ENCODE peak calls at places on chromosomes 2 and 18, in four cellular contexts. C is NCI-H446, O is aorta, U is cardiac fibroblast. D is an unnamed sample.

GRCh38 chr2:69059731-69060290 is 46.8 kb downstream of the ANTXR1 start:
- DNase-seq in C (no peak), O (no peak), U (peak; percentile 42), D (no peak)

GRCh38 chr2:221779614-221780067 is 207.5 kb upstream of the EPHA4 start:
- DNase-seq in O (peak; percentile 79), C (no peak), U (peak; percentile 83), D (no peak)

GRCh38 chr2:193502363-193503035 is 1307.8 kb upstream of the TMEFF2 start:
- DNase-seq in O (peak; percentile 59), U (no peak), C (no peak), D (no peak)

GRCh38 chr2:15511686-15512085 is 49.4 kb downstream of the NBAS start:
- DNase-seq in O (no peak), C (no peak), U (no peak), D (no peak)

GRCh38 chr2:1675633-1676032 is 68.7 kb downstream of the PXDN start:
- DNase-seq in O (no peak), U (peak; percentile 98), C (no peak), D (no peak)

GRCh38 chr2:236063994-236064393 is 104.2 kb downstream of the GBX2 start:
- DNase-seq in U (no peak), O (no peak), C (no peak), D (no peak)

GRCh38 chr18:79242246-79242645 is 153.5 kb upstream of the NFATC1 start:
- DNase-seq in U (no peak), C (no peak), O (no peak), D (no peak)

GRCh38 chr18:25284861-25285574 is 66.9 kb downstream of the ZNF521 start:
- DNase-seq in O (no peak), C (no peak), U (peak; percentile 62), D (no peak)

GRCh38 chr2:103289101-103289725 is 527.4 kb downstream of the TMEM182 start:
- DNase-seq in U (no peak), O (no peak), C (peak; percentile 9), D (no peak)

GRCh38 chr2:47595690-47596089 is 187.3 kb upstream of the MSH6 start:
- DNase-seq in U (no peak), C (no peak), O (no peak), D (no peak)

GRCh38 chr2:99183025-99183424 is 2.0 kb downstream of the MRPL30 start:
- DNase-seq in O (no peak), U (no peak), C (no peak), D (no peak)

GRCh38 chr2:3457524-3458395 is 61.6 kb downstream of the ADI1 start:
- DNase-seq in C (no peak), O (peak; percentile 68), U (no peak), D (no peak)

GRCh38 chr2:10918661-10919414 is 7.1 kb downstream of the KCNF1 start:
- DNase-seq in O (peak; percentile 74), C (no peak), U (peak; percentile 40), D (peak; percentile 37)

GRCh38 chr2:46364797-46365457 is 67.7 kb downstream of the EPAS1 start:
- DNase-seq in O (no peak), C (peak; percentile 36), U (peak; percentile 85), D (no peak)

GRCh38 chr2:101787097-101787496 is 89.6 kb downstream of the MAP4K4 start:
- DNase-seq in U (peak; percentile 80), C (no peak), O (no peak), D (no peak)

GRCh38 chr18:39841133-39842041 is 2113.6 kb upstream of the PIK3C3 start:
- DNase-seq in U (peak; percentile 70), O (peak; percentile 65), C (peak; percentile 46), D (no peak)

GRCh38 chr2:241542278-241542605 is 16.3 kb upstream of the BOK start:
- DNase-seq in O (no peak), U (no peak), C (no peak), D (no peak)

GRCh38 chr18:3086865-3087264 is 73.9 kb upstream of the LPIN2 start:
- DNase-seq in U (no peak), C (no peak), O (no peak), D (no peak)

GRCh38 chr2:239299218-239299939 is 101.4 kb downstream of the HDAC4 start:
- DNase-seq in O (peak; percentile 43), U (no peak), C (no peak), D (peak; percentile 5)

GRCh38 chr2:222709191-222709891 is 37.9 kb downstream of the MOGAT1 start:
- DNase-seq in O (peak; percentile 88), U (peak; percentile 99), C (no peak), D (peak; percentile 63)

GRCh38 chr18:49015886-49016647 is 65.3 kb upstream of the SMAD7 start:
- DNase-seq in C (no peak), U (no peak), O (no peak), D (no peak)

GRCh38 chr2:171673928-171674327 is 13.3 kb upstream of the DYNC1I2 start:
- DNase-seq in C (no peak), U (peak; percentile 36), O (no peak), D (no peak)

GRCh38 chr2:219543596-219544358 is at the start of the genes CHPF and TMEM198:
- DNase-seq in C (peak; percentile 95), O (peak; percentile 99), U (peak; percentile 97), D (peak; percentile 97)

GRCh38 chr2:46363535-46364170 is 66.4 kb downstream of the EPAS1 start:
- DNase-seq in O (no peak), U (peak; percentile 82), C (no peak), D (no peak)

GRCh38 chr2:86028763-86029381 is 76.8 kb downstream of the POLR1A start:
- DNase-seq in C (no peak), U (peak; percentile 63), O (peak; percentile 51), D (peak; percentile 94)

GRCh38 chr18:1350931-1351450 is 446.3 kb downstream of the ADCYAP1 start:
- DNase-seq in O (no peak), C (no peak), U (no peak), D (no peak)

GRCh38 chr18:51478908-51479307 is 281.4 kb upstream of the MEX3C start:
- DNase-seq in C (no peak), O (no peak), U (no peak), D (peak; percentile 19)

GRCh38 chr2:62348700-62349099 is 152.8 kb downstream of the B3GNT2 start:
- DNase-seq in U (no peak), C (no peak), O (no peak), D (no peak)

GRCh38 chr18:79960921-79961526 is 3.4 kb upstream of the HSBP1L1 start:
- DNase-seq in O (no peak), C (no peak), U (no peak), D (no peak)

GRCh38 chr2:130896813-130897212 is 60.1 kb downstream of the ARHGEF4 start:
- DNase-seq in U (no peak), O (no peak), C (no peak), D (no peak)

GRCh38 chr18:67400502-67401117 is 115.9 kb downstream of the DSEL start:
- DNase-seq in C (no peak), O (no peak), U (peak; percentile 87), D (no peak)

GRCh38 chr18:74299162-74299561 is 7.4 kb upstream of the CYB5A start:
- DNase-seq in C (no peak), O (no peak), U (no peak), D (no peak)

GRCh38 chr18:35625232-35625631 is 43.7 kb downstream of the GALNT1 start:
- DNase-seq in C (no peak), O (no peak), U (no peak), D (no peak)

GRCh38 chr18:31244737-31245432 is 73.1 kb upstream of the DSG1 start:
- DNase-seq in U (no peak), C (no peak), O (no peak), D (no peak)

D was measured in left ventricle myocardium inferior.